ENCODE peak calls at places on chromosome X, in eight cellular contexts. One of them, this sample, is unnamed.

GRCh38 chrX:65677954-65678469 is 10.6 kb downstream of the MSN start:
- DNase-seq in HFF-Myc: peak
- DNase-seq in IMR-90: peak
- DNase-seq in fibroblast of mammary gland: peak
- DNase-seq in stromal cell of bone marrow: peak
- DNase-seq in stimulated activated CD8-positive, alpha-beta memory T cell treated with anti-CD3 and anti-CD28 coated beads, Interleukin-4, amount 100 ng/mL, for 1 hour: no peak
- DNase-seq in GM20000: no peak
- DNase-seq in stimulated activated naive CD8-positive, alpha-beta T cell treated with anti-CD3 and anti-CD28 coated beads, Interleukin-15, Interleukin-2, amounts not matched to agents 100 U/mL and 50 U/mL, for 24 hours: no peak
- DNase-seq in this sample: peak

GRCh38 chrX:142036111-142036510 is 132.4 kb downstream of the MAGEC1 start:
- DNase-seq in HFF-Myc: no peak
- DNase-seq in IMR-90: peak
- DNase-seq in fibroblast of mammary gland: no peak
- DNase-seq in stromal cell of bone marrow: peak
- DNase-seq in stimulated activated CD8-positive, alpha-beta memory T cell treated with anti-CD3 and anti-CD28 coated beads, Interleukin-4, amount 100 ng/mL, for 1 hour: no peak
- DNase-seq in GM20000: no peak
- DNase-seq in stimulated activated naive CD8-positive, alpha-beta T cell treated with anti-CD3 and anti-CD28 coated beads, Interleukin-15, Interleukin-2, amounts not matched to agents 100 U/mL and 50 U/mL, for 24 hours: no peak
- DNase-seq in this sample: peak

GRCh38 chrX:24493740-24494543 is 28.9 kb downstream of the PDK3 start:
- DNase-seq in HFF-Myc: no peak
- DNase-seq in IMR-90: no peak
- DNase-seq in fibroblast of mammary gland: no peak
- DNase-seq in stromal cell of bone marrow: no peak
- DNase-seq in stimulated activated CD8-positive, alpha-beta memory T cell treated with anti-CD3 and anti-CD28 coated beads, Interleukin-4, amount 100 ng/mL, for 1 hour: no peak
- DNase-seq in GM20000: no peak
- DNase-seq in stimulated activated naive CD8-positive, alpha-beta T cell treated with anti-CD3 and anti-CD28 coated beads, Interleukin-15, Interleukin-2, amounts not matched to agents 100 U/mL and 50 U/mL, for 24 hours: no peak
- DNase-seq in this sample: peak

GRCh38 chrX:132092439-132093065 is 35.3 kb downstream of the FRMD7 start:
- DNase-seq in HFF-Myc: peak
- DNase-seq in IMR-90: peak
- DNase-seq in fibroblast of mammary gland: peak
- DNase-seq in stromal cell of bone marrow: peak
- DNase-seq in stimulated activated CD8-positive, alpha-beta memory T cell treated with anti-CD3 and anti-CD28 coated beads, Interleukin-4, amount 100 ng/mL, for 1 hour: peak
- DNase-seq in GM20000: peak
- DNase-seq in stimulated activated naive CD8-positive, alpha-beta T cell treated with anti-CD3 and anti-CD28 coated beads, Interleukin-15, Interleukin-2, amounts not matched to agents 100 U/mL and 50 U/mL, for 24 hours: peak
- DNase-seq in this sample: peak

GRCh38 chrX:132493095-132493494 is 4.3 kb upstream of the MBNL3 start:
- DNase-seq in HFF-Myc: no peak
- DNase-seq in IMR-90: no peak
- DNase-seq in fibroblast of mammary gland: no peak
- DNase-seq in stromal cell of bone marrow: no peak
- DNase-seq in stimulated activated CD8-positive, alpha-beta memory T cell treated with anti-CD3 and anti-CD28 coated beads, Interleukin-4, amount 100 ng/mL, for 1 hour: no peak
- DNase-seq in GM20000: no peak
- DNase-seq in stimulated activated naive CD8-positive, alpha-beta T cell treated with anti-CD3 and anti-CD28 coated beads, Interleukin-15, Interleukin-2, amounts not matched to agents 100 U/mL and 50 U/mL, for 24 hours: no peak
- DNase-seq in this sample: no peak

GRCh38 chrX:136589966-136590365 is 58.0 kb downstream of the VGLL1 start:
- DNase-seq in HFF-Myc: no peak
- DNase-seq in IMR-90: peak
- DNase-seq in fibroblast of mammary gland: peak
- DNase-seq in stromal cell of bone marrow: no peak
- DNase-seq in stimulated activated CD8-positive, alpha-beta memory T cell treated with anti-CD3 and anti-CD28 coated beads, Interleukin-4, amount 100 ng/mL, for 1 hour: no peak
- DNase-seq in GM20000: no peak
- DNase-seq in stimulated activated naive CD8-positive, alpha-beta T cell treated with anti-CD3 and anti-CD28 coated beads, Interleukin-15, Interleukin-2, amounts not matched to agents 100 U/mL and 50 U/mL, for 24 hours: no peak
- DNase-seq in this sample: peak

GRCh38 chrX:141945415-141945814 is 41.7 kb downstream of the MAGEC1 start:
- DNase-seq in HFF-Myc: no peak
- DNase-seq in IMR-90: no peak
- DNase-seq in fibroblast of mammary gland: no peak
- DNase-seq in stromal cell of bone marrow: no peak
- DNase-seq in stimulated activated CD8-positive, alpha-beta memory T cell treated with anti-CD3 and anti-CD28 coated beads, Interleukin-4, amount 100 ng/mL, for 1 hour: no peak
- DNase-seq in GM20000: no peak
- DNase-seq in stimulated activated naive CD8-positive, alpha-beta T cell treated with anti-CD3 and anti-CD28 coated beads, Interleukin-15, Interleukin-2, amounts not matched to agents 100 U/mL and 50 U/mL, for 24 hours: no peak
- DNase-seq in this sample: no peak

GRCh38 chrX:97308161-97308560 is 424.5 kb downstream of the RPA4 start:
- DNase-seq in HFF-Myc: no peak
- DNase-seq in IMR-90: peak
- DNase-seq in fibroblast of mammary gland: peak
- DNase-seq in stromal cell of bone marrow: no peak
- DNase-seq in stimulated activated CD8-positive, alpha-beta memory T cell treated with anti-CD3 and anti-CD28 coated beads, Interleukin-4, amount 100 ng/mL, for 1 hour: no peak
- DNase-seq in GM20000: no peak
- DNase-seq in stimulated activated naive CD8-positive, alpha-beta T cell treated with anti-CD3 and anti-CD28 coated beads, Interleukin-15, Interleukin-2, amounts not matched to agents 100 U/mL and 50 U/mL, for 24 hours: no peak
- DNase-seq in this sample: no peak

GRCh38 chrX:10579753-10580060 is 40.7 kb downstream of the MID1 start:
- DNase-seq in HFF-Myc: no peak
- DNase-seq in IMR-90: peak
- DNase-seq in fibroblast of mammary gland: peak
- DNase-seq in stromal cell of bone marrow: no peak
- DNase-seq in stimulated activated CD8-positive, alpha-beta memory T cell treated with anti-CD3 and anti-CD28 coated beads, Interleukin-4, amount 100 ng/mL, for 1 hour: no peak
- DNase-seq in GM20000: no peak
- DNase-seq in stimulated activated naive CD8-positive, alpha-beta T cell treated with anti-CD3 and anti-CD28 coated beads, Interleukin-15, Interleukin-2, amounts not matched to agents 100 U/mL and 50 U/mL, for 24 hours: no peak
- DNase-seq in this sample: no peak

GRCh38 chrX:40166582-40166981 is 68.8 kb upstream of the BCOR start:
- DNase-seq in HFF-Myc: no peak
- DNase-seq in IMR-90: peak
- DNase-seq in fibroblast of mammary gland: peak
- DNase-seq in stromal cell of bone marrow: no peak
- DNase-seq in stimulated activated CD8-positive, alpha-beta memory T cell treated with anti-CD3 and anti-CD28 coated beads, Interleukin-4, amount 100 ng/mL, for 1 hour: no peak
- DNase-seq in GM20000: no peak
- DNase-seq in stimulated activated naive CD8-positive, alpha-beta T cell treated with anti-CD3 and anti-CD28 coated beads, Interleukin-15, Interleukin-2, amounts not matched to agents 100 U/mL and 50 U/mL, for 24 hours: no peak
- DNase-seq in this sample: no peak

GRCh38 chrX:37686348-37686736 is 751 bp downstream of the XK start:
- DNase-seq in HFF-Myc: no peak
- DNase-seq in IMR-90: no peak
- DNase-seq in fibroblast of mammary gland: no peak
- DNase-seq in stromal cell of bone marrow: no peak
- DNase-seq in stimulated activated CD8-positive, alpha-beta memory T cell treated with anti-CD3 and anti-CD28 coated beads, Interleukin-4, amount 100 ng/mL, for 1 hour: no peak
- DNase-seq in GM20000: no peak
- DNase-seq in stimulated activated naive CD8-positive, alpha-beta T cell treated with anti-CD3 and anti-CD28 coated beads, Interleukin-15, Interleukin-2, amounts not matched to agents 100 U/mL and 50 U/mL, for 24 hours: no peak
- DNase-seq in this sample: no peak

GRCh38 chrX:30781711-30782444 is 107.2 kb downstream of the TAB3 start:
- DNase-seq in HFF-Myc: no peak
- DNase-seq in IMR-90: no peak
- DNase-seq in fibroblast of mammary gland: no peak
- DNase-seq in stromal cell of bone marrow: no peak
- DNase-seq in stimulated activated CD8-positive, alpha-beta memory T cell treated with anti-CD3 and anti-CD28 coated beads, Interleukin-4, amount 100 ng/mL, for 1 hour: no peak
- DNase-seq in GM20000: no peak
- DNase-seq in stimulated activated naive CD8-positive, alpha-beta T cell treated with anti-CD3 and anti-CD28 coated beads, Interleukin-15, Interleukin-2, amounts not matched to agents 100 U/mL and 50 U/mL, for 24 hours: peak
- DNase-seq in this sample: peak

GRCh38 chrX:101415180-101416130 is 7.4 kb downstream of the HNRNPH2 start:
- DNase-seq in HFF-Myc: no peak
- DNase-seq in IMR-90: peak
- DNase-seq in fibroblast of mammary gland: peak
- DNase-seq in stromal cell of bone marrow: peak
- DNase-seq in stimulated activated CD8-positive, alpha-beta memory T cell treated with anti-CD3 and anti-CD28 coated beads, Interleukin-4, amount 100 ng/mL, for 1 hour: no peak
- DNase-seq in GM20000: peak
- DNase-seq in stimulated activated naive CD8-positive, alpha-beta T cell treated with anti-CD3 and anti-CD28 coated beads, Interleukin-15, Interleukin-2, amounts not matched to agents 100 U/mL and 50 U/mL, for 24 hours: no peak
- DNase-seq in this sample: peak

GRCh38 chrX:110915579-110915978 is 120.0 kb upstream of the CHRDL1 start:
- DNase-seq in HFF-Myc: no peak
- DNase-seq in IMR-90: no peak
- DNase-seq in fibroblast of mammary gland: peak
- DNase-seq in stromal cell of bone marrow: no peak
- DNase-seq in stimulated activated CD8-positive, alpha-beta memory T cell treated with anti-CD3 and anti-CD28 coated beads, Interleukin-4, amount 100 ng/mL, for 1 hour: no peak
- DNase-seq in GM20000: no peak
- DNase-seq in stimulated activated naive CD8-positive, alpha-beta T cell treated with anti-CD3 and anti-CD28 coated beads, Interleukin-15, Interleukin-2, amounts not matched to agents 100 U/mL and 50 U/mL, for 24 hours: no peak
- DNase-seq in this sample: no peak